ENCODE peak calls at places on chromosomes 13 and 19, in five cellular contexts. One of them, this sample, is unnamed.

GRCh38 chr13:49774376-49775005 is 18.0 kb downstream of the KPNA3 start:
- DNase-seq in A549: no peak
- DNase-seq in K562: no peak
- DNase-seq in HCT116: no peak
- DNase-seq in H1: no peak
- DNase-seq in this sample: no peak

GRCh38 chr13:30551194-30551593 is 66.5 kb upstream of the USPL1 start:
- DNase-seq in A549: peak; percentile 45
- DNase-seq in K562: peak; percentile 29
- DNase-seq in HCT116: peak; percentile 26
- DNase-seq in H1: no peak
- DNase-seq in this sample: peak; percentile 43

GRCh38 chr19:13033819-13034611 is 38.7 kb downstream of the NFIX start:
- DNase-seq in A549: peak; percentile 42
- DNase-seq in K562: peak; percentile 75
- DNase-seq in HCT116: peak; percentile 39
- DNase-seq in H1: peak; percentile 86
- DNase-seq in this sample: peak; percentile 45

GRCh38 chr13:73984949-73985691 is 149.1 kb downstream of the KLF12 start:
- DNase-seq in A549: no peak
- DNase-seq in K562: no peak
- DNase-seq in HCT116: no peak
- DNase-seq in H1: no peak
- DNase-seq in this sample: no peak

GRCh38 chr13:57739089-57739488 is 107.5 kb downstream of the PCDH17 start:
- DNase-seq in A549: no peak
- DNase-seq in K562: no peak
- DNase-seq in HCT116: no peak
- DNase-seq in H1: no peak
- DNase-seq in this sample: no peak

GRCh38 chr19:5148794-5149190 is 179.9 kb downstream of the KDM4B start:
- DNase-seq in A549: no peak
- DNase-seq in K562: no peak
- DNase-seq in HCT116: no peak
- DNase-seq in H1: peak; percentile 47
- DNase-seq in this sample: no peak

GRCh38 chr13:28655566-28655965 is 3.4 kb upstream of the POMP start:
- DNase-seq in A549: no peak
- DNase-seq in K562: no peak
- DNase-seq in HCT116: no peak
- DNase-seq in H1: no peak
- DNase-seq in this sample: peak; percentile 80

GRCh38 chr13:93226623-93227279 is at the start of gene GPC6:
- DNase-seq in A549: peak; percentile 82
- DNase-seq in K562: peak; percentile 66
- DNase-seq in HCT116: no peak
- DNase-seq in H1: no peak
- DNase-seq in this sample: peak; percentile 95

DNA sequence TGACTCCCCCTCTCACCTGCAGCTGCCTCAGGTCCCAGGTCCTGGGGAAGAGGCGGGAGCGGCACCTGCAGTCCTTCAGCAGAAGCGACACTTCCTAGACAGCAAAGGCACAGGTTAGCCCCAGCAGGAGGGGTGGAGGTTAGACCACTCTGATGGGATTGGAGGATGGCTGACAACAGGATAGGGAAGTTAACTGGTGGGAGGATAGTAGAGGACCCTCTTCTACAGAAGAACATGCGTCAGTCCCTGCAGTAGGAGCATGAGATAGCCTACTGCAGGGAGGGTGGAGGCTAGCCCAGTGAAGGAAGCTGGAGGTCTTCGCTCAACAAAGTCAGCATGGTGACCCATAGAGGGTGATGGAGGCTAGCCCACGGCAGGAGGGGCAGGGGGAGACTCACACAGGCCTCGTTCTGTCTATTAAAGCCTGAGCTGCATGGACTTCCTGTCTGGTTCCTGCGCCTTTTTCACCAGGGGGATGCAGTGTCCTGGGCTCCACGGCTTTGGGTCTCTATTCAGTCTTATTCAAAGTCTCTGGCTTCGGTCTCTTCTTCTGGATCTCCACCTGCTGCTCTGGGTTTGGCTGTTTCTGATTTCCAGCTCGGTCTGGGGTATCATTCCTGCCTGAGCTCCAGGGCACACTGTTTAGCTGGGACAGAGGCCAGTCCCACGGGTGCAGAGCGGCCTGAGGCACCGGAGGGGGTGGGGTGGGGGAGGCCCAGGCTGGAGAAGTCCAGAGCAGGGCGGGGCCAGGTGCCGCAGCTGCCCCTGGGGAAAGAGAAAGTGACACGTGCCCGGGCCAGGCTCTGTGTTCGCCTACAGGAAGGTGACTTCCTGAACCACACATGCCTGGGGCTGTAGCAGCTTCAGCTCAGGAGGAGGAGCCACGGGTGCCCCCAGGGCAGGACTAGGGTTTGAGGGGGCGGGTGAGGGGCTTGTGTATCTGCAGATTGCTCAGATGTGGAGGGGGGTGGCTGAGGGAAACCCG is 7.3 kb downstream of the IFNL3 start:
- DNase-seq in A549: peak; percentile 33
- DNase-seq in K562: peak; percentile 55
- DNase-seq in HCT116: peak; percentile 3
- DNase-seq in H1: no peak
- DNase-seq in this sample: no peak
- TF ChIP-seq CEBPB in A549: no peak
- TF ChIP-seq CEBPB in K562: no peak
- TF ChIP-seq CEBPB in HCT116: no peak
- TF ChIP-seq CEBPB in H1: no peak
- TF ChIP-seq CEBPB in this sample: no peak

GRCh38 chr13:75637101-75637774 is 1.1 kb downstream of the LMO7 start:
- DNase-seq in A549: no peak
- DNase-seq in K562: no peak
- DNase-seq in HCT116: no peak
- DNase-seq in H1: no peak
- DNase-seq in this sample: no peak

GRCh38 chr13:75635101-75635620 is 969 bp upstream of the LMO7 start:
- DNase-seq in A549: no peak
- DNase-seq in K562: no peak
- DNase-seq in HCT116: no peak
- DNase-seq in H1: no peak
- DNase-seq in this sample: no peak

GRCh38 chr13:75633285-75633684 is 2.8 kb upstream of the LMO7 start:
- DNase-seq in A549: no peak
- DNase-seq in K562: no peak
- DNase-seq in HCT116: no peak
- DNase-seq in H1: no peak
- DNase-seq in this sample: peak; percentile 97

GRCh38 chr13:75636339-75637095 is 387 bp downstream of the LMO7 start:
- DNase-seq in A549: no peak
- DNase-seq in K562: no peak
- DNase-seq in HCT116: no peak
- DNase-seq in H1: peak; percentile 76
- DNase-seq in this sample: peak; percentile 46

GRCh38 chr13:75635621-75636338 is at the start of gene LMO7:
- DNase-seq in A549: peak; percentile 25
- DNase-seq in K562: peak; percentile 15
- DNase-seq in HCT116: no peak
- DNase-seq in H1: peak; percentile 84
- DNase-seq in this sample: peak; percentile 52
- TF ChIP-seq CEBPB in A549: no peak
- TF ChIP-seq CEBPB in K562: no peak
- TF ChIP-seq CEBPB in HCT116: no peak
- TF ChIP-seq CEBPB in H1: no peak
- TF ChIP-seq CEBPB in this sample: no peak

GRCh38 chr13:25608181-25608580 is 236.4 kb downstream of the ATP8A2 start:
- DNase-seq in A549: no peak
- DNase-seq in K562: no peak
- DNase-seq in HCT116: no peak
- DNase-seq in H1: no peak
- DNase-seq in this sample: no peak
- TF ChIP-seq CEBPB in A549: no peak
- TF ChIP-seq CEBPB in K562: no peak
- TF ChIP-seq CEBPB in HCT116: no peak
- TF ChIP-seq CEBPB in H1: no peak
- TF ChIP-seq CEBPB in this sample: no peak

GRCh38 chr19:55383279-55383788 is 758 bp downstream of the TMEM238 start:
- DNase-seq in A549: no peak
- DNase-seq in K562: no peak
- DNase-seq in HCT116: no peak
- DNase-seq in H1: no peak
- DNase-seq in this sample: no peak
- TF ChIP-seq CEBPB in A549: no peak
- TF ChIP-seq CEBPB in K562: no peak
- TF ChIP-seq CEBPB in HCT116: no peak
- TF ChIP-seq CEBPB in H1: no peak
- TF ChIP-seq CEBPB in this sample: no peak

GRCh38 chr19:10517361-10517759 is at the start of gene S1PR5:
- DNase-seq in A549: peak; percentile 35
- DNase-seq in K562: peak; percentile 34
- DNase-seq in HCT116: no peak
- DNase-seq in H1: no peak
- DNase-seq in this sample: no peak
- TF ChIP-seq CEBPB in A549: no peak
- TF ChIP-seq CEBPB in K562: no peak
- TF ChIP-seq CEBPB in HCT116: no peak
- TF ChIP-seq CEBPB in H1: no peak
- TF ChIP-seq CEBPB in this sample: no peak

DNA sequence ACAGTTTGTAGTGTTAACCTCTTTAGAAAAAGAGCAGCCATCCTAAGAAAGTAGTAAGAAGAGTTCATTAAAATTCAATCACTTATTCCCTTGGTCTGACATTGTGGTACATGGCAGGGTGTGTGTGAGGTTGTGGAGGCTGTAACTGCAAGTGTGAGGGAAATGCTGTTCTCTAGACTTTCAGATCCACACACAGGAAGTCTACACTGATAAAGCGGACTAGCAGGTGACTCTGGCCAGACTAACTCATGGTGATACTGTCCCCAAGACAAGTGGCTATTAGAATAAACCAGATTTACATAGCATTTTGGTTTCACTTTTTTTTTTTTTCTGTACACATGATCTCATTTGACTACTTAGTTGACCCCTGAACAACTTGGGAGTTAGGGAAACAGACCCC is 10.0 kb downstream of the MTIF3 start:
- DNase-seq in A549: no peak
- DNase-seq in K562: no peak
- DNase-seq in HCT116: no peak
- DNase-seq in H1: no peak
- DNase-seq in this sample: no peak
- TF ChIP-seq CEBPB in A549: no peak
- TF ChIP-seq CEBPB in K562: no peak
- TF ChIP-seq CEBPB in HCT116: no peak
- TF ChIP-seq CEBPB in H1: no peak
- TF ChIP-seq CEBPB in this sample: no peak

This sample was measured in IMR-90.